ENCODE peak calls at places on chromosomes 2 and 18, in four cellular contexts. T, B, G and P are unnamed samples.

GRCh38 chr2:235170536-235171510 is 219.0 kb downstream of the SH3BP4 start:
- DNase-seq in B (no peak), G (no peak), T (no peak), P (peak)

GRCh38 chr2:216688731-216689360 is 6.5 kb downstream of the IGFBP5 start:
- DNase-seq in B (no peak), T (no peak), G (no peak), P (no peak)

GRCh38 chr18:4125246-4125938 is 329.7 kb downstream of the DLGAP1 start:
- DNase-seq in G (no peak), B (no peak), T (no peak), P (no peak)

GRCh38 chr18:28065031-28065792 is 111.7 kb downstream of the CDH2 start:
- DNase-seq in G (no peak), T (no peak), B (no peak), P (no peak)

GRCh38 chr2:19059076-19059475 is 299.3 kb downstream of the OSR1 start:
- DNase-seq in G (no peak), T (no peak), B (no peak), P (no peak)

GRCh38 chr2:658426-658825 is 18.8 kb downstream of the TMEM18 start:
- DNase-seq in B (no peak), G (no peak), T (no peak), P (no peak)

GRCh38 chr18:76588591-76589303 is 93.7 kb upstream of the ZNF516 start:
- DNase-seq in B (no peak), T (no peak), G (no peak), P (no peak)

GRCh38 chr2:11333431-11334183 is 10.8 kb downstream of the ROCK2 start:
- DNase-seq in T (no peak), B (no peak), G (no peak), P (no peak)

GRCh38 chr2:241490444-241490760 is 18.0 kb downstream of the STK25 start:
- DNase-seq in B (no peak), G (no peak), T (no peak), P (no peak)

GRCh38 chr2:203341741-203342310 is 13.6 kb downstream of the ABI2 start:
- DNase-seq in B (no peak), T (no peak), G (no peak), P (no peak)

GRCh38 chr2:239775623-239776440 is 249.3 kb downstream of the NDUFA10 start:
- DNase-seq in G (no peak), B (no peak), T (no peak), P (no peak)

GRCh38 chr2:195343540-195343939 is 313.5 kb upstream of the SLC39A10 start:
- DNase-seq in G (no peak), B (no peak), T (no peak), P (no peak)

GRCh38 chr2:129895526-129896082 is 83.9 kb upstream of the RAB6C start:
- DNase-seq in T (no peak), B (no peak), G (no peak), P (no peak)

GRCh38 chr2:145752091-145752806 is 1232.3 kb upstream of the ZEB2 start:
- DNase-seq in G (no peak), B (no peak), T (no peak), P (no peak)

GRCh38 chr2:161420406-161421025 is 4.4 kb downstream of the TBR1 start:
- DNase-seq in B (no peak), G (no peak), T (no peak), P (no peak)

GRCh38 chr18:54828290-54828871 is at the start of gene RAB27B:
- DNase-seq in T (peak), G (peak), B (peak), P (peak)

GRCh38 chr2:41867553-41867952 is 180.3 kb upstream of the PKDCC start:
- DNase-seq in G (no peak), B (no peak), T (no peak), P (no peak)

GRCh38 chr2:223696719-223697118 is 94.6 kb upstream of the SCG2 start:
- DNase-seq in T (no peak), G (no peak), B (no peak), P (no peak)

GRCh38 chr18:13375302-13376255 is 157.0 kb downstream of the LDLRAD4 start:
- DNase-seq in T (peak), G (peak), B (peak), P (no peak)

GRCh38 chr2:84963692-84964405 is 7.1 kb upstream of the KCMF1 start:
- DNase-seq in T (no peak), G (no peak), B (no peak), P (no peak)

GRCh38 chr2:219057709-219058540 is 2.8 kb downstream of the IHH start:
- DNase-seq in G (peak), T (peak), B (peak), P (peak)

GRCh38 chr2:238285653-238286082 is 2.7 kb downstream of the PER2 start:
- DNase-seq in G (no peak), T (peak), B (no peak), P (peak)

GRCh38 chr2:120559401-120559800 is 176.3 kb upstream of the GLI2 start:
- DNase-seq in G (no peak), T (no peak), B (no peak), P (no peak)

GRCh38 chr18:43396266-43396665 is 119.0 kb upstream of the SYT4 start:
- DNase-seq in T (no peak), B (no peak), G (no peak), P (no peak)

GRCh38 chr2:104046466-104046865 is 807.4 kb upstream of the POU3F3 start:
- DNase-seq in B (no peak), T (no peak), G (no peak), P (no peak)

GRCh38 chr18:27825735-27826477 is 351.0 kb downstream of the CDH2 start:
- DNase-seq in T (no peak), G (no peak), B (no peak), P (no peak)

GRCh38 chr18:51447351-51447896 is 249.9 kb upstream of the MEX3C start:
- DNase-seq in B (no peak), G (peak), T (no peak), P (peak)

GRCh38 chr18:47606526-47606925 is 323.9 kb downstream of the SMAD2 start:
- DNase-seq in T (no peak), B (no peak), G (no peak), P (no peak)

GRCh38 chr2:230408244-230408842 is 7.7 kb upstream of the SP100 start:
- DNase-seq in B (no peak), T (no peak), G (no peak), P (no peak)

GRCh38 chr2:216426938-216427337 is 14.7 kb downstream of the SMARCAL1 start:
- DNase-seq in T (no peak), G (no peak), B (no peak), P (no peak)

GRCh38 chr18:27382477-27383216 is 197.5 kb upstream of the CHST9 start:
- DNase-seq in G (no peak), B (no peak), T (no peak), P (no peak)

GRCh38 chr2:108612514-108613183 is 78.4 kb downstream of the LIMS1 start:
- DNase-seq in T (peak), B (peak), G (no peak), P (no peak)

GRCh38 chr2:32783468-32783867 is 155.6 kb downstream of the TTC27 start:
- DNase-seq in T (no peak), B (no peak), G (no peak), P (no peak)

GRCh38 chr2:239308696-239309397 is 92.0 kb downstream of the HDAC4 start:
- DNase-seq in G (no peak), B (no peak), T (no peak), P (no peak)

GRCh38 chr2:227201806-227202205 is 37.4 kb downstream of the COL4A3 start:
- DNase-seq in G (no peak), T (no peak), B (no peak), P (no peak)

GRCh38 chr18:13823707-13824395 is at the start of gene MC5R:
- DNase-seq in G (peak), B (peak), T (no peak), P (peak)

GRCh38 chr2:74530239-74531161 is 767 bp downstream of the HTRA2 start:
- DNase-seq in T (peak), B (no peak), G (peak), P (no peak)

GRCh38 chr2:100878000-100878786 is 58.3 kb downstream of the NPAS2 start:
- DNase-seq in B (no peak), T (no peak), G (no peak), P (no peak)

GRCh38 chr2:28991021-28991420 is 9.9 kb downstream of the TOGARAM2 start:
- DNase-seq in T (no peak), G (no peak), B (no peak), P (no peak)